ENCODE peak calls at places on chromosomes 7 and 10, in four cellular contexts. B, O, N and E are unnamed samples.

GRCh38 chr7:11557627-11558026 is 274.4 kb downstream of the THSD7A start:
- DNase-seq in N (peak), B (peak), O (peak), E (no peak)

GRCh38 chr10:63711866-63712716 is 190.9 kb downstream of the REEP3 start:
- DNase-seq in O (peak), B (peak), N (peak), E (peak)

GRCh38 chr10:89684604-89685003 is 16.8 kb upstream of the KIF20B start:
- DNase-seq in B (peak), N (no peak), O (no peak), E (no peak)

GRCh38 chr7:42736931-42737330 is 174.9 kb downstream of the C7orf25 start:
- DNase-seq in N (no peak), B (no peak), O (peak), E (no peak)

GRCh38 chr7:38383281-38383680 is 109.8 kb upstream of the TARP start:
- DNase-seq in O (no peak), B (no peak), N (no peak), E (no peak)

GRCh38 chr10:3499120-3499519 is 285.9 kb downstream of the KLF6 start:
- DNase-seq in B (peak), N (no peak), O (peak), E (no peak)

GRCh38 chr7:113582471-113582870 is 336.3 kb downstream of the PPP1R3A start:
- DNase-seq in N (no peak), B (peak), O (no peak), E (no peak)

GRCh38 chr10:52308251-52309031 is 5.6 kb upstream of the DKK1 start:
- DNase-seq in N (peak), B (peak), O (peak), E (peak)

GRCh38 chr10:101458869-101459268 is 104.9 kb downstream of the BTRC start:
- DNase-seq in N (no peak), B (no peak), O (no peak), E (no peak)

GRCh38 chr7:122572706-122573105 is 126.2 kb downstream of the RNF133 start:
- DNase-seq in O (no peak), B (no peak), N (no peak), E (no peak)

GRCh38 chr7:22578048-22578770 is 78.2 kb upstream of the STEAP1B start:
- DNase-seq in N (no peak), O (peak), B (peak), E (no peak)
- H3K4me3 ChIP-seq in N (no peak), O (peak), B (no peak), E (no peak)

DNA sequence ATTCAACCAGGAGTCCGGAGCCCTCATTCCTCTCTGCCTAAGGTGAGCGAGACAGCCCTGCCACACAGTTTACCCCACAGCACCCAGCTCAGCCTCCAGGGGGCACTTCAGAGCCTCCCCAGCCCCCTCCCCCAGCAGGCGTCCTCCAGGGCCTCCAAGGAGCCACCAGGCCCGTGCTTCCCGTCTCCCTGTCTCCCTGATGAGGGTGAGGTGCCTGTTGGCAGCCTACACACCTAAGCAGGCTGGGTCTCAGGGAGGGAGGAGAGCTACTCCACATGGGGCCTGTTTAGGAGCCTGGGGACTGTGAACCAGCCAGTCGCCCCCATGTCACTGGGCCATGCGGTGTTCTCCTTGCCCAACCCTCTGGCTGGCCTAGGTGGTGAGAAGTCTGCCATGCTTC is 28.9 kb upstream of the TRIM8 start:
- DNase-seq in O (no peak), B (no peak), N (no peak), E (peak)
- TF ChIP-seq CTCF in O (peak), B (peak), N (peak), E (peak)

GRCh38 chr10:12201543-12201942 is 5.6 kb downstream of the CDC123 start:
- DNase-seq in B (no peak), O (no peak), N (no peak), E (no peak)

GRCh38 chr10:12196531-12197211 is 683 bp downstream of the CDC123 start:
- DNase-seq in N (no peak), O (no peak), B (no peak), E (no peak)

GRCh38 chr10:12198156-12198555 is 2.2 kb downstream of the CDC123 start:
- DNase-seq in B (no peak), O (no peak), N (no peak), E (no peak)

GRCh38 chr10:12202230-12202629 is 6.2 kb downstream of the CDC123 start:
- DNase-seq in B (no peak), N (no peak), O (no peak), E (no peak)

GRCh38 chr10:12200850-12201249 is 4.9 kb downstream of the CDC123 start:
- DNase-seq in B (no peak), N (no peak), O (no peak), E (no peak)
- H3K27ac ChIP-seq in B (no peak), N (no peak), O (no peak), E (no peak)

DNA sequence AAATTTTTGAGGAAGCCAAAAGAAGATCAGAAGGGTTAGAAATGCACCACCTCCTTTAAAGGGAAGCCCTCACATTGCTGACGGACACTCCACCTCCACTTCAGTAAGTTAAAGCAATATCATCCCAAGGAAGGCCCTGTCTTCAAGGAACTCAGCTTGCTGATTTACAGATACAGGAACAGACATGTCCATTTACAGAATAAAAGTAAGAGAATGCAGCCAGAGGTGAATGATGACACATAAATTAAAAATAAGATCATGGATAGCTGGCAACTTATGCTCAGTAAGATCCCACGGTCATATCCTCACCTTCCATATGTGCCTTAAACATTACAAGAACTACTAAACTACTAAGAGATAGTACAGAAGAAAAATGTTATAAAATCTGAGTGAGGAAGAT is 20.4 kb downstream of the GRB10 start:
- DNase-seq in N (no peak), B (no peak), O (no peak), E (no peak)
- H3K4me3 ChIP-seq in N (no peak), B (no peak), O (no peak), E (no peak)

DNA sequence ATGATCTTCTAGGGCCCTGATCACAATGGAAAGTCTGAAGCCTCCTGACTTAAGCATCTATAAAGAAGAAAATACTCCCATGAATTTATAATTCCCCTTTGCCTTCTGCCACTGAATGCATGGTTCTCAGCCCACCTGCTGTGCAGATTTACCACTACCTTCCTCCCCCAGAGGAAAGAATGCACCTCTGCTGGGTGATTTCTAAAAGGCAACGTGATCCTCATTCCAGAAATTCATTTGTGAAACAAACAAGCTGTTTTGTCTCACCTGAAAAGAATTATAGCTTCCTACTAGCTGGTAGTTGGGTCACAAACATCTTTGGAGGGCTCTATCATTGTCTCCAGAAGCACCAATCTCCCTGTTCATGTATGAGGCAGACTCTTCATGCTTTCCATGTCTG is 320.2 kb downstream of the CDC14C start:
- DNase-seq in O (no peak), B (no peak), N (no peak), E (no peak)
- TF ChIP-seq CTCF in O (no peak), B (no peak), N (no peak), E (no peak)

DNA sequence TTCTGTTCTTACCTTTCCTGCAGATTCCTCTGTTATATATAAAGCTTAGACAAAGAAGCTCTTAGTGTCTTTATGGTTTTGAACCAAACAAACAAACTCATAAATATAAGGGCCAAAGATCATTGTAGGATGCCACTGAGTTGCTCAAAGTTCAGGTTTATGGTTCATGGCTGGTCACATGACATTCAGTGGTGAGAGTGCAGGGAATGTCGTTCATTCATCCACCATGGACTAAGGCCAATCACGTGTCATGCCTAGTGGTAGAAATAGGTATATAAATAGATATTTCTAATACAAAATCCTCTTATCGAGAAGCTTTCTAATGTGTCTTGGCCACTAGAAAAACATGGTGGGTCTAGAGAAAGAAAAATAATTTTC is 119.4 kb downstream of the GATA3 start:
- DNase-seq in N (no peak), O (no peak), B (no peak), E (no peak)
- H3K27ac ChIP-seq in N (no peak), O (no peak), B (no peak), E (no peak)

GRCh38 chr7:49768254-49768653 is 5.2 kb upstream of the VWC2 start:
- DNase-seq in O (no peak), B (no peak), N (no peak), E (no peak)
- H3K4me3 ChIP-seq in O (no peak), B (no peak), N (no peak), E (no peak)

GRCh38 chr10:28300027-28300426 is 2.8 kb downstream of the MPP7 start:
- DNase-seq in N (no peak), B (no peak), O (peak), E (no peak)
- TF ChIP-seq CTCF in N (no peak), B (no peak), O (peak), E (no peak)

DNA sequence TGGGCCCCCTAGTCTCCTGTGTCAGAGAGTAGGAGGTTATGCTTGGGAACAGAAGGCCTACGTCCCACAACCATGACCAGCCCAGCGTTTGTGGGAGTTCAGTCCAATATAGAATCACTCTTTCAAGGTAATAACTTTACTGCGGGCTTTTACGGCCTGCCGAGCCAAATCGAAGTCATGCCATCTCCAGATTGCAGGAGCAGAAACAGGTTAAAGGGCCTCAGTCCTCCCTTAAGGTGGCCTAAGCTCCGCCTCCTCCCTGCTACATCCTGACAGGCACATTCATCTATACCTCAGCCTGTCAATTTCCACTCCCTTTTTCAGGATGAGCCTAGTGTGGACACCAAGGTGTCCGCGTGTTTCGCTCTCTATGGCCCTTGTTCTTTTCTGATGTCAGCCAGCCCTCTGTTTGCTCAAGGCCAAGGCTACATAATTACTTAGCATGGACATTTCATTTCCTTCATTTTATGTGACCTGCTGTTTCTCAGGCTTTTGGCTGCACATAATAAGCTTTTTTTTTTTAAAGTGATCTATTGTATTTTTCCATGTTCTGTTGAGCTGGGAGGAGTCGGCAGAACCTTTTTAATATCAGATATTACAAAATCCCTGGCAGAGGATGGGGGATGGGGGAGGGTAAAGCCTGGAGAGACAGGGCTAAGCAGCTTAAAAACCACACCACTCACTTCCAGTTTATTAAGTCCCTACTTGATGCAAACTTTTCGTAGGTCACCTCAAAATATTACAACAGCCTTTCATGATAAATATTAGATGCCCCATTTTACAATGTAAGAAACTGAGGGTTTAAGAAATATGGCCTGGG is 84.6 kb downstream of the CACNB2 start:
- DNase-seq in B (peak), N (no peak), O (no peak), E (no peak)
- H3K27ac ChIP-seq in B (no peak), N (peak), O (no peak), E (no peak)

DNA sequence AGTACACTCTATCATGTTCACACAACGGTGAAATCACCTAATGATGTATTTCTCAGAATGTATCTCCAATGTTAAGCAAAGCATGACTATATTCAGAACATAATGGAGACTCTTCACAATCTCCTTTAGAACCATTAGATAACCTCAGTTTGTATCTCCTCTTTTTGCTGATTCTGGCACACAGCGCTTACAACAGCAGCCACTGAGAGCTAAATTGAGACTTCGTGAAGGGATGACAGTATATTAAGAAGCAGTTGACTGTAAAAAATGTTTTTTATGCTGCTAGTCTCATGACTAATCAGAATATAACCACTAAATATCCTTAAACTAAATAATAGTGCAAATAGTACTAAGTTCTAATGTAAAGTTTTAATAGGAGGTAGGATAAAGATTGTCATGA is 46.9 kb downstream of the KMT2E start:
- DNase-seq in N (no peak), B (no peak), O (no peak), E (no peak)
- H3K4me3 ChIP-seq in N (no peak), B (no peak), O (no peak), E (no peak)